ENCODE peak calls at places on chromosomes 4 and X, in eight cellular contexts. One of them, this sample, is unnamed.

GRCh38 chr4:159070742-159071141 is 32.1 kb upstream of the RAPGEF2 start:
- DNase-seq in upper lobe of right lung: no peak
- DNase-seq in epithelial cell of prostate: no peak
- DNase-seq in small intestine: no peak
- DNase-seq in RWPE2: peak; percentile 78
- DNase-seq in stomach: no peak
- DNase-seq in IMR-90: peak; percentile 74
- DNase-seq in SJCRH30: no peak
- DNase-seq in this sample: no peak

GRCh38 chr4:66430856-66431255 is 760.6 kb upstream of the EPHA5 start:
- DNase-seq in upper lobe of right lung: no peak
- DNase-seq in epithelial cell of prostate: no peak
- DNase-seq in small intestine: no peak
- DNase-seq in RWPE2: no peak
- DNase-seq in stomach: no peak
- DNase-seq in IMR-90: peak; percentile 17
- DNase-seq in SJCRH30: no peak
- DNase-seq in this sample: no peak

GRCh38 chr4:77152421-77152820 is 4.6 kb upstream of the CCNG2 start:
- DNase-seq in upper lobe of right lung: no peak
- DNase-seq in epithelial cell of prostate: no peak
- DNase-seq in small intestine: no peak
- DNase-seq in RWPE2: no peak
- DNase-seq in stomach: no peak
- DNase-seq in IMR-90: peak; percentile 69
- DNase-seq in SJCRH30: peak; percentile 24
- DNase-seq in this sample: no peak

GRCh38 chr4:80586716-80587115 is 251.2 kb downstream of the CFAP299 start:
- DNase-seq in upper lobe of right lung: no peak
- DNase-seq in epithelial cell of prostate: no peak
- DNase-seq in small intestine: no peak
- DNase-seq in RWPE2: no peak
- DNase-seq in stomach: no peak
- DNase-seq in IMR-90: no peak
- DNase-seq in SJCRH30: no peak
- DNase-seq in this sample: no peak

GRCh38 chrX:10990418-10990817 is 120.7 kb upstream of the HCCS start:
- DNase-seq in upper lobe of right lung: no peak
- DNase-seq in epithelial cell of prostate: no peak
- DNase-seq in small intestine: no peak
- DNase-seq in RWPE2: no peak
- DNase-seq in stomach: no peak
- DNase-seq in IMR-90: no peak
- DNase-seq in SJCRH30: peak; percentile 28
- DNase-seq in this sample: no peak

GRCh38 chr4:176579233-176579632 is 213.5 kb downstream of the VEGFC start:
- DNase-seq in upper lobe of right lung: no peak
- DNase-seq in epithelial cell of prostate: no peak
- DNase-seq in small intestine: peak; percentile 0
- DNase-seq in RWPE2: no peak
- DNase-seq in stomach: no peak
- DNase-seq in IMR-90: no peak
- DNase-seq in SJCRH30: peak; percentile 7
- DNase-seq in this sample: no peak

GRCh38 chr4:26288308-26288982 is 32.4 kb upstream of the RBPJ start:
- DNase-seq in upper lobe of right lung: no peak
- DNase-seq in epithelial cell of prostate: peak; percentile 16
- DNase-seq in small intestine: no peak
- DNase-seq in RWPE2: no peak
- DNase-seq in stomach: no peak
- DNase-seq in IMR-90: peak; percentile 77
- DNase-seq in SJCRH30: no peak
- DNase-seq in this sample: no peak

GRCh38 chr4:77170926-77171325 is 13.9 kb downstream of the CCNG2 start:
- DNase-seq in upper lobe of right lung: no peak
- DNase-seq in epithelial cell of prostate: no peak
- DNase-seq in small intestine: no peak
- DNase-seq in RWPE2: no peak
- DNase-seq in stomach: no peak
- DNase-seq in IMR-90: no peak
- DNase-seq in SJCRH30: no peak
- DNase-seq in this sample: no peak

GRCh38 chr4:87758278-87758677 is 41.1 kb upstream of the IBSP start:
- DNase-seq in upper lobe of right lung: no peak
- DNase-seq in epithelial cell of prostate: no peak
- DNase-seq in small intestine: no peak
- DNase-seq in RWPE2: no peak
- DNase-seq in stomach: no peak
- DNase-seq in IMR-90: no peak
- DNase-seq in SJCRH30: no peak
- DNase-seq in this sample: no peak

GRCh38 chr4:153228512-153229145 is 24.4 kb downstream of the TRIM2 start:
- DNase-seq in upper lobe of right lung: no peak
- DNase-seq in epithelial cell of prostate: no peak
- DNase-seq in small intestine: no peak
- DNase-seq in RWPE2: no peak
- DNase-seq in stomach: no peak
- DNase-seq in IMR-90: no peak
- DNase-seq in SJCRH30: no peak
- DNase-seq in this sample: no peak

GRCh38 chr4:46249106-46249505 is 125.3 kb upstream of the GABRG1 start:
- DNase-seq in upper lobe of right lung: no peak
- DNase-seq in epithelial cell of prostate: no peak
- DNase-seq in small intestine: no peak
- DNase-seq in RWPE2: no peak
- DNase-seq in stomach: no peak
- DNase-seq in IMR-90: no peak
- DNase-seq in SJCRH30: no peak
- DNase-seq in this sample: no peak

GRCh38 chr4:185741795-185742194 is 70.2 kb downstream of the SORBS2 start:
- DNase-seq in upper lobe of right lung: no peak
- DNase-seq in epithelial cell of prostate: no peak
- DNase-seq in small intestine: no peak
- DNase-seq in RWPE2: no peak
- DNase-seq in stomach: no peak
- DNase-seq in IMR-90: no peak
- DNase-seq in SJCRH30: no peak
- DNase-seq in this sample: no peak
- H3K27ac ChIP-seq in upper lobe of right lung: no peak overlapping the region
- H3K27ac ChIP-seq in epithelial cell of prostate: no peak overlapping the region
- H3K27ac ChIP-seq in small intestine: no peak overlapping the region
- H3K27ac ChIP-seq in RWPE2: no peak overlapping the region
- H3K27ac ChIP-seq in stomach: peak overlapping the region; percentile 84
- H3K27ac ChIP-seq in IMR-90: no peak overlapping the region
- H3K27ac ChIP-seq in SJCRH30: no peak overlapping the region
- H3K27ac ChIP-seq in this sample: no peak overlapping the region

GRCh38 chrX:30309139-30309571 is at the start of gene NR0B1:
- DNase-seq in upper lobe of right lung: no peak
- DNase-seq in epithelial cell of prostate: no peak
- DNase-seq in small intestine: no peak
- DNase-seq in RWPE2: no peak
- DNase-seq in stomach: no peak
- DNase-seq in IMR-90: no peak
- DNase-seq in SJCRH30: no peak
- DNase-seq in this sample: no peak

GRCh38 chrX:30304866-30305265 is 4.3 kb downstream of the NR0B1 start:
- DNase-seq in upper lobe of right lung: no peak
- DNase-seq in epithelial cell of prostate: no peak
- DNase-seq in small intestine: no peak
- DNase-seq in RWPE2: no peak
- DNase-seq in stomach: no peak
- DNase-seq in IMR-90: no peak
- DNase-seq in SJCRH30: no peak
- DNase-seq in this sample: no peak

GRCh38 chrX:30310429-30311206 is 1.4 kb upstream of the NR0B1 start:
- DNase-seq in upper lobe of right lung: no peak
- DNase-seq in epithelial cell of prostate: no peak
- DNase-seq in small intestine: no peak
- DNase-seq in RWPE2: no peak
- DNase-seq in stomach: no peak
- DNase-seq in IMR-90: no peak
- DNase-seq in SJCRH30: no peak
- DNase-seq in this sample: no peak

GRCh38 chrX:30308263-30309138 is 689 bp downstream of the NR0B1 start:
- DNase-seq in upper lobe of right lung: no peak
- DNase-seq in epithelial cell of prostate: no peak
- DNase-seq in small intestine: no peak
- DNase-seq in RWPE2: no peak
- DNase-seq in stomach: no peak
- DNase-seq in IMR-90: no peak
- DNase-seq in SJCRH30: no peak
- DNase-seq in this sample: no peak

GRCh38 chrX:30307466-30307865 is 1.7 kb downstream of the NR0B1 start:
- DNase-seq in upper lobe of right lung: no peak
- DNase-seq in epithelial cell of prostate: no peak
- DNase-seq in small intestine: no peak
- DNase-seq in RWPE2: no peak
- DNase-seq in stomach: no peak
- DNase-seq in IMR-90: no peak
- DNase-seq in SJCRH30: no peak
- DNase-seq in this sample: no peak
- H3K27ac ChIP-seq in upper lobe of right lung: no peak overlapping the region
- H3K27ac ChIP-seq in epithelial cell of prostate: no peak overlapping the region
- H3K27ac ChIP-seq in small intestine: no peak overlapping the region
- H3K27ac ChIP-seq in RWPE2: no peak overlapping the region
- H3K27ac ChIP-seq in stomach: no peak overlapping the region
- H3K27ac ChIP-seq in IMR-90: no peak overlapping the region
- H3K27ac ChIP-seq in SJCRH30: no peak overlapping the region
- H3K27ac ChIP-seq in this sample: no peak overlapping the region

GRCh38 chr4:118286685-118287084 is 66.1 kb downstream of the PRSS12 start:
- DNase-seq in upper lobe of right lung: no peak
- DNase-seq in epithelial cell of prostate: no peak
- DNase-seq in small intestine: no peak
- DNase-seq in RWPE2: no peak
- DNase-seq in stomach: no peak
- DNase-seq in IMR-90: no peak
- DNase-seq in SJCRH30: no peak
- DNase-seq in this sample: no peak

GRCh38 chr4:118288097-118288496 is 64.7 kb downstream of the PRSS12 start:
- DNase-seq in upper lobe of right lung: no peak
- DNase-seq in epithelial cell of prostate: no peak
- DNase-seq in small intestine: no peak
- DNase-seq in RWPE2: no peak
- DNase-seq in stomach: no peak
- DNase-seq in IMR-90: peak; percentile 97
- DNase-seq in SJCRH30: no peak
- DNase-seq in this sample: no peak

GRCh38 chr4:118289794-118290193 is 63.0 kb downstream of the PRSS12 start:
- DNase-seq in upper lobe of right lung: no peak
- DNase-seq in epithelial cell of prostate: no peak
- DNase-seq in small intestine: no peak
- DNase-seq in RWPE2: no peak
- DNase-seq in stomach: no peak
- DNase-seq in IMR-90: peak; percentile 92
- DNase-seq in SJCRH30: no peak
- DNase-seq in this sample: no peak

GRCh38 chr4:118285931-118286330 is 66.9 kb downstream of the PRSS12 start:
- DNase-seq in upper lobe of right lung: no peak
- DNase-seq in epithelial cell of prostate: no peak
- DNase-seq in small intestine: no peak
- DNase-seq in RWPE2: no peak
- DNase-seq in stomach: no peak
- DNase-seq in IMR-90: no peak
- DNase-seq in SJCRH30: no peak
- DNase-seq in this sample: no peak

DNA sequence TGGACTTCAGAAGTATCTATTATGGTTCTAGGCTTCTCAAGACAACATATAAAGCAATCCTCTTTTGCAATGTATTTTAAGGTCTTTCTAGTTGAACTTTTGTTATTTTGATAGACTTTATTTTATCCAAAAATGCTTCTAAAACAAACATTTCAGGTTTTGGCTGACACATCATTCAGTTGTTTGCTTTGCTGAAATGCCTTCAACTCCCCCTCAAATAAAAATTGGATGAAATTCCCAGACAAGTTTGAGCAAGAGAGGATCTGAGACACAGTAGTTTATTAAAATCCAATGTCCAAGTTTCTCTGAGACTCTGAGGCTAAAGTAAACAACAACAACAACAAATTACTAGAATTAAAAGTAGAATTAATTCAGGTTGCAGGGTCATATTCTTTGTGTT is 65.1 kb downstream of the PRSS12 start:
- DNase-seq in upper lobe of right lung: no peak
- DNase-seq in epithelial cell of prostate: no peak
- DNase-seq in small intestine: no peak
- DNase-seq in RWPE2: no peak
- DNase-seq in stomach: no peak
- DNase-seq in IMR-90: peak; percentile 46
- DNase-seq in SJCRH30: no peak
- DNase-seq in this sample: no peak
- H3K27ac ChIP-seq in upper lobe of right lung: no peak overlapping the region
- H3K27ac ChIP-seq in epithelial cell of prostate: peak overlapping the region; percentile 77
- H3K27ac ChIP-seq in small intestine: no peak overlapping the region
- H3K27ac ChIP-seq in RWPE2: peak overlapping the region; percentile 17
- H3K27ac ChIP-seq in stomach: no peak overlapping the region
- H3K27ac ChIP-seq in IMR-90: peak overlapping the region; percentile 89
- H3K27ac ChIP-seq in SJCRH30: no peak overlapping the region
- H3K27ac ChIP-seq in this sample: no peak overlapping the region

GRCh38 chr4:183508693-183509092 is 3.8 kb downstream of the ING2 start:
- DNase-seq in upper lobe of right lung: no peak
- DNase-seq in epithelial cell of prostate: no peak
- DNase-seq in small intestine: no peak
- DNase-seq in RWPE2: no peak
- DNase-seq in stomach: no peak
- DNase-seq in IMR-90: no peak
- DNase-seq in SJCRH30: no peak
- DNase-seq in this sample: no peak

GRCh38 chr4:183504930-183505555 is at the start of gene ING2:
- DNase-seq in upper lobe of right lung: no peak
- DNase-seq in epithelial cell of prostate: peak; percentile 31
- DNase-seq in small intestine: peak; percentile 85
- DNase-seq in RWPE2: peak; percentile 76
- DNase-seq in stomach: no peak
- DNase-seq in IMR-90: no peak
- DNase-seq in SJCRH30: no peak
- DNase-seq in this sample: no peak

GRCh38 chr4:183505556-183506388 is 914 bp downstream of the ING2 start:
- DNase-seq in upper lobe of right lung: peak; percentile 94
- DNase-seq in epithelial cell of prostate: peak; percentile 45
- DNase-seq in small intestine: peak; percentile 90
- DNase-seq in RWPE2: peak; percentile 86
- DNase-seq in stomach: peak; percentile 83
- DNase-seq in IMR-90: peak; percentile 84
- DNase-seq in SJCRH30: peak; percentile 72
- DNase-seq in this sample: peak; percentile 81

GRCh38 chr4:183506389-183506735 is 1.5 kb downstream of the ING2 start:
- DNase-seq in upper lobe of right lung: no peak
- DNase-seq in epithelial cell of prostate: no peak
- DNase-seq in small intestine: no peak
- DNase-seq in RWPE2: no peak
- DNase-seq in stomach: no peak
- DNase-seq in IMR-90: no peak
- DNase-seq in SJCRH30: no peak
- DNase-seq in this sample: no peak

DNA sequence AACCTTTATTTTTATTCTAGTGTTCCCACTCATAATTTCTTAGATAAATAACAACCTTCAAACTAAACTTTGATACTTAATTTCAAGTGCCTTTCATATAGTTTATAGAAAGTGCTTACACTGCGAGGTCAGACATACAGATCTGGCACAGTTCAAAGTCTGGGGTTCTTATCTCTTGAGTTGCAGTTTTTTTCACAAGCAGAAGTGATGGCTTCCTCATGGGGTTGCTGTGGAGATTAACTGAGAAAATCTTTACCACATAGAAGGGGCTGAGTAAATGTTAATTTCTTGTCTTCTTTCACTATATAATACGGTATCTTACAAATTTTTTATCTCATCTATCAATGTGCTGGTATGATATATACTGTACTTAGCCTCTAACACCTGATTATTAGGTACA is 3.1 kb downstream of the ING2 start:
- DNase-seq in upper lobe of right lung: no peak
- DNase-seq in epithelial cell of prostate: no peak
- DNase-seq in small intestine: peak; percentile 89
- DNase-seq in RWPE2: no peak
- DNase-seq in stomach: no peak
- DNase-seq in IMR-90: no peak
- DNase-seq in SJCRH30: no peak
- DNase-seq in this sample: no peak
- H3K27ac ChIP-seq in upper lobe of right lung: no peak overlapping the region
- H3K27ac ChIP-seq in epithelial cell of prostate: no peak overlapping the region
- H3K27ac ChIP-seq in small intestine: no peak overlapping the region
- H3K27ac ChIP-seq in RWPE2: no peak overlapping the region
- H3K27ac ChIP-seq in stomach: no peak overlapping the region
- H3K27ac ChIP-seq in IMR-90: no peak overlapping the region
- H3K27ac ChIP-seq in SJCRH30: no peak overlapping the region
- H3K27ac ChIP-seq in this sample: no peak overlapping the region

This sample was measured in caudate nucleus.